ENCODE peak calls at places on chromosomes 13 and 19, in five cellular contexts. W is NCI-H748 treated with DMSO at 0.1 percent for 48 hours, S is T-helper 1 cell, G is smooth muscle cell of the brain vasculature, K is activated T-cell treated with anti-CD3 and anti-CD28 coated beads for 48 hours. N is an unnamed sample.

GRCh38 chr19:4583961-4584669 is 24.6 kb upstream of the SEMA6B start:
- DNase-seq in W (no peak), S (no peak), K (no peak), G (no peak), N (no peak)

GRCh38 chr13:99704390-99704789 is 203.1 kb downstream of the TM9SF2 start:
- DNase-seq in W (peak), K (no peak), G (no peak), S (no peak), N (no peak)

GRCh38 chr19:48558018-48558684 is 6.2 kb downstream of the SULT2B1 start:
- DNase-seq in S (no peak), W (no peak), G (no peak), K (no peak), N (peak)

GRCh38 chr13:25971499-25972145 is 80.2 kb downstream of the SHISA2 start:
- DNase-seq in S (no peak), W (peak), G (no peak), K (no peak), N (no peak)

GRCh38 chr19:6378036-6378435 is 2.3 kb upstream of the PSPN start:
- DNase-seq in W (no peak), S (no peak), K (no peak), G (no peak), N (no peak)

GRCh38 chr19:13588953-13589833 is 82.9 kb upstream of the CACNA1A start:
- DNase-seq in W (no peak), K (peak), G (peak), S (peak), N (peak)

GRCh38 chr13:79663420-79663819 is 182.5 kb downstream of the NDFIP2 start:
- DNase-seq in K (no peak), G (no peak), W (no peak), S (no peak), N (no peak)

GRCh38 chr13:77599351-77599750 is 63.8 kb downstream of the SCEL start:
- DNase-seq in S (no peak), K (no peak), G (no peak), W (no peak), N (peak)

GRCh38 chr13:47459512-47459911 is 541.6 kb downstream of the SUCLA2 start:
- DNase-seq in W (no peak), K (no peak), G (no peak), S (no peak), N (no peak)

GRCh38 chr19:17933414-17934129 is 757 bp downstream of the CCDC124 start:
- DNase-seq in G (no peak), W (no peak), K (no peak), S (no peak), N (no peak)

GRCh38 chr19:33806434-33806881 is 9.8 kb downstream of the KCTD15 start:
- DNase-seq in K (no peak), S (no peak), W (no peak), G (no peak), N (no peak)

GRCh38 chr13:40087021-40088002 is 431.9 kb downstream of the COG6 start:
- DNase-seq in S (no peak), G (no peak), W (no peak), K (no peak), N (no peak)

GRCh38 chr19:13215572-13216380 is 65.6 kb downstream of the IER2 start:
- DNase-seq in S (no peak), G (no peak), W (no peak), K (no peak), N (no peak)